ENCODE peak calls at places on chromosomes 6 and 20, in five cellular contexts. One of them, this sample, is unnamed.
A peak's percentile ranks its signal among the peaks of the same experiment; 100 is the strongest.

GRCh38 chr6:75151013-75151412 is 54.8 kb downstream of the COL12A1 start:
- DNase-seq in HEK293T: no peak
- DNase-seq in nephron progenitor cell: no peak
- DNase-seq in NCI-H748 treated with DMSO at 0.1 percent for 48 hours: no peak
- DNase-seq in GM13977: no peak
- DNase-seq in this sample: no peak

GRCh38 chr6:27592107-27592480 is 119.2 kb upstream of the ZNF184 start:
- DNase-seq in GM13977: no peak
- DNase-seq in nephron progenitor cell: peak; percentile 27
- DNase-seq in NCI-H748 treated with DMSO at 0.1 percent for 48 hours: peak; percentile 78
- DNase-seq in HEK293T: peak; percentile 34
- DNase-seq in this sample: no peak

GRCh38 chr6:148771212-148771601 is 24.4 kb downstream of the UST start:
- DNase-seq in nephron progenitor cell: no peak
- DNase-seq in NCI-H748 treated with DMSO at 0.1 percent for 48 hours: no peak
- DNase-seq in HEK293T: no peak
- DNase-seq in GM13977: no peak
- DNase-seq in this sample: no peak

GRCh38 chr6:24126586-24127192 is 674 bp downstream of the NRSN1 start:
- DNase-seq in nephron progenitor cell: peak; percentile 80
- DNase-seq in GM13977: peak; percentile 69
- DNase-seq in HEK293T: peak; percentile 48
- DNase-seq in NCI-H748 treated with DMSO at 0.1 percent for 48 hours: no peak
- DNase-seq in this sample: peak; percentile 71

GRCh38 chr6:20755631-20756030 is 221.4 kb downstream of the CDKAL1 start:
- DNase-seq in nephron progenitor cell: no peak
- DNase-seq in GM13977: no peak
- DNase-seq in NCI-H748 treated with DMSO at 0.1 percent for 48 hours: no peak
- DNase-seq in HEK293T: no peak
- DNase-seq in this sample: no peak

GRCh38 chr20:11958852-11959251 is 41.2 kb downstream of the BTBD3 start:
- DNase-seq in NCI-H748 treated with DMSO at 0.1 percent for 48 hours: no peak
- DNase-seq in GM13977: no peak
- DNase-seq in HEK293T: no peak
- DNase-seq in nephron progenitor cell: no peak
- DNase-seq in this sample: no peak

GRCh38 chr6:37889015-37889885 is 69.7 kb downstream of the ZFAND3 start:
- DNase-seq in NCI-H748 treated with DMSO at 0.1 percent for 48 hours: no peak
- DNase-seq in HEK293T: no peak
- DNase-seq in nephron progenitor cell: no peak
- DNase-seq in GM13977: no peak
- DNase-seq in this sample: no peak

GRCh38 chr6:124964764-124965105 is 2.5 kb downstream of the RNF217 start:
- DNase-seq in NCI-H748 treated with DMSO at 0.1 percent for 48 hours: no peak
- DNase-seq in nephron progenitor cell: no peak
- DNase-seq in HEK293T: no peak
- DNase-seq in GM13977: no peak
- DNase-seq in this sample: no peak

GRCh38 chr6:53325785-53326184 is 23.0 kb downstream of the ELOVL5 start:
- DNase-seq in NCI-H748 treated with DMSO at 0.1 percent for 48 hours: no peak
- DNase-seq in HEK293T: no peak
- DNase-seq in GM13977: no peak
- DNase-seq in nephron progenitor cell: no peak
- DNase-seq in this sample: no peak

GRCh38 chr20:58907481-58908137 is 55.1 kb downstream of the GNAS start:
- DNase-seq in nephron progenitor cell: peak; percentile 61
- DNase-seq in NCI-H748 treated with DMSO at 0.1 percent for 48 hours: no peak
- DNase-seq in HEK293T: peak; percentile 75
- DNase-seq in GM13977: peak; percentile 83
- DNase-seq in this sample: peak; percentile 99

GRCh38 chr20:58965270-58966064 is 15.6 kb upstream of the NELFCD start:
- DNase-seq in HEK293T: no peak
- DNase-seq in GM13977: no peak
- DNase-seq in nephron progenitor cell: no peak
- DNase-seq in NCI-H748 treated with DMSO at 0.1 percent for 48 hours: no peak
- DNase-seq in this sample: no peak

GRCh38 chr20:53070714-53071392 is 98.7 kb downstream of the TSHZ2 start:
- DNase-seq in nephron progenitor cell: no peak
- DNase-seq in GM13977: no peak
- DNase-seq in HEK293T: no peak
- DNase-seq in NCI-H748 treated with DMSO at 0.1 percent for 48 hours: peak; percentile 47
- DNase-seq in this sample: no peak

GRCh38 chr6:46052479-46052878 is 36.8 kb upstream of the CLIC5 start:
- DNase-seq in GM13977: no peak
- DNase-seq in nephron progenitor cell: peak; percentile 20
- DNase-seq in NCI-H748 treated with DMSO at 0.1 percent for 48 hours: no peak
- DNase-seq in HEK293T: peak; percentile 17
- DNase-seq in this sample: no peak

GRCh38 chr6:163324928-163325784 is 89.4 kb upstream of the QKI start:
- DNase-seq in GM13977: no peak
- DNase-seq in HEK293T: no peak
- DNase-seq in nephron progenitor cell: peak; percentile 28
- DNase-seq in NCI-H748 treated with DMSO at 0.1 percent for 48 hours: no peak
- DNase-seq in this sample: no peak

GRCh38 chr20:22915512-22915911 is 119.6 kb upstream of the SSTR4 start:
- DNase-seq in nephron progenitor cell: no peak
- DNase-seq in NCI-H748 treated with DMSO at 0.1 percent for 48 hours: no peak
- DNase-seq in HEK293T: no peak
- DNase-seq in GM13977: no peak
- DNase-seq in this sample: no peak

GRCh38 chr6:10081075-10081474 is 333.8 kb downstream of the TFAP2A start:
- DNase-seq in HEK293T: no peak
- DNase-seq in nephron progenitor cell: no peak
- DNase-seq in NCI-H748 treated with DMSO at 0.1 percent for 48 hours: no peak
- DNase-seq in GM13977: no peak
- DNase-seq in this sample: no peak

GRCh38 chr6:42929088-42929927 is at the start of gene CNPY3:
- DNase-seq in nephron progenitor cell: peak; percentile 91
- DNase-seq in NCI-H748 treated with DMSO at 0.1 percent for 48 hours: peak; percentile 98
- DNase-seq in GM13977: peak; percentile 92
- DNase-seq in HEK293T: peak; percentile 90
- DNase-seq in this sample: peak; percentile 96

GRCh38 chr6:138987299-138987642 is 782 bp downstream of the REPS1 start:
- DNase-seq in GM13977: no peak
- DNase-seq in NCI-H748 treated with DMSO at 0.1 percent for 48 hours: no peak
- DNase-seq in HEK293T: no peak
- DNase-seq in nephron progenitor cell: peak; percentile 54
- DNase-seq in this sample: no peak